ENCODE peak calls at places on chromosomes 16 and 17, in eight cellular contexts. One of them, this sample, is unnamed.

GRCh38 chr17:75338335-75338734 is 49.1 kb upstream of the SLC25A19 start:
- DNase-seq in omental fat pad: no peak
- DNase-seq in stomach: no peak
- DNase-seq in lung: no peak
- DNase-seq in endothelial cell: no peak
- DNase-seq in cardiac fibroblast: no peak
- DNase-seq in CD8-positive, alpha-beta T cell: no peak
- DNase-seq in cardiac muscle cell: no peak
- DNase-seq in this sample: no peak

GRCh38 chr17:14712471-14713075 is 411.7 kb downstream of the HS3ST3B1 start:
- DNase-seq in cardiac fibroblast: peak
- DNase-seq in lung: no peak
- DNase-seq in omental fat pad: no peak
- DNase-seq in CD8-positive, alpha-beta T cell: no peak
- DNase-seq in stomach: no peak
- DNase-seq in cardiac muscle cell: peak
- DNase-seq in endothelial cell: no peak
- DNase-seq in this sample: no peak

GRCh38 chr17:2263183-2263954 is 40.2 kb downstream of the SMG6 start:
- DNase-seq in stomach: no peak
- DNase-seq in cardiac fibroblast: peak
- DNase-seq in CD8-positive, alpha-beta T cell: no peak
- DNase-seq in cardiac muscle cell: no peak
- DNase-seq in omental fat pad: no peak
- DNase-seq in lung: no peak
- DNase-seq in endothelial cell: no peak
- DNase-seq in this sample: no peak

GRCh38 chr16:391885-392335 is 5.1 kb upstream of the NME4 start:
- DNase-seq in cardiac fibroblast: peak
- DNase-seq in stomach: peak
- DNase-seq in lung: no peak
- DNase-seq in endothelial cell: peak
- DNase-seq in cardiac muscle cell: peak
- DNase-seq in omental fat pad: no peak
- DNase-seq in CD8-positive, alpha-beta T cell: peak
- DNase-seq in this sample: peak

GRCh38 chr16:71540-72341 is 690 bp downstream of the RHBDF1 start:
- DNase-seq in endothelial cell: peak
- DNase-seq in cardiac fibroblast: peak
- DNase-seq in stomach: peak
- DNase-seq in cardiac muscle cell: peak
- DNase-seq in lung: peak
- DNase-seq in omental fat pad: peak
- DNase-seq in CD8-positive, alpha-beta T cell: no peak
- DNase-seq in this sample: no peak

GRCh38 chr17:27456681-27457404 is 595 bp downstream of the KSR1 start:
- DNase-seq in endothelial cell: peak
- DNase-seq in lung: no peak
- DNase-seq in CD8-positive, alpha-beta T cell: no peak
- DNase-seq in cardiac fibroblast: peak
- DNase-seq in stomach: no peak
- DNase-seq in omental fat pad: no peak
- DNase-seq in cardiac muscle cell: no peak
- DNase-seq in this sample: no peak

GRCh38 chr17:8847891-8848290 is 19.6 kb downstream of the PIK3R6 start:
- DNase-seq in cardiac muscle cell: no peak
- DNase-seq in lung: no peak
- DNase-seq in stomach: no peak
- DNase-seq in CD8-positive, alpha-beta T cell: no peak
- DNase-seq in cardiac fibroblast: no peak
- DNase-seq in endothelial cell: no peak
- DNase-seq in omental fat pad: no peak
- DNase-seq in this sample: no peak

GRCh38 chr16:56193951-56194726 is 2.9 kb downstream of the GNAO1 start:
- DNase-seq in cardiac fibroblast: peak
- DNase-seq in CD8-positive, alpha-beta T cell: peak
- DNase-seq in omental fat pad: no peak
- DNase-seq in endothelial cell: peak
- DNase-seq in lung: peak
- DNase-seq in stomach: peak
- DNase-seq in cardiac muscle cell: peak
- DNase-seq in this sample: peak

GRCh38 chr17:48842746-48843145 is 11.9 kb downstream of the CALCOCO2 start:
- DNase-seq in stomach: no peak
- DNase-seq in endothelial cell: no peak
- DNase-seq in cardiac muscle cell: no peak
- DNase-seq in lung: no peak
- DNase-seq in CD8-positive, alpha-beta T cell: no peak
- DNase-seq in cardiac fibroblast: no peak
- DNase-seq in omental fat pad: no peak
- DNase-seq in this sample: no peak

GRCh38 chr17:27203241-27203640 is 90.7 kb upstream of the WSB1 start:
- DNase-seq in endothelial cell: no peak
- DNase-seq in CD8-positive, alpha-beta T cell: no peak
- DNase-seq in cardiac muscle cell: no peak
- DNase-seq in stomach: no peak
- DNase-seq in cardiac fibroblast: no peak
- DNase-seq in lung: no peak
- DNase-seq in omental fat pad: no peak
- DNase-seq in this sample: no peak

GRCh38 chr16:79217375-79218011 is 383.0 kb downstream of the MAF start:
- DNase-seq in CD8-positive, alpha-beta T cell: no peak
- DNase-seq in cardiac muscle cell: no peak
- DNase-seq in endothelial cell: no peak
- DNase-seq in lung: no peak
- DNase-seq in omental fat pad: no peak
- DNase-seq in cardiac fibroblast: no peak
- DNase-seq in stomach: no peak
- DNase-seq in this sample: no peak

GRCh38 chr16:75113046-75113491 is 3.5 kb downstream of the LDHD start:
- DNase-seq in stomach: no peak
- DNase-seq in cardiac fibroblast: no peak
- DNase-seq in cardiac muscle cell: no peak
- DNase-seq in CD8-positive, alpha-beta T cell: no peak
- DNase-seq in omental fat pad: no peak
- DNase-seq in endothelial cell: no peak
- DNase-seq in lung: no peak
- DNase-seq in this sample: no peak

GRCh38 chr16:89107209-89107582 is 13.5 kb downstream of the ACSF3 start:
- DNase-seq in cardiac muscle cell: no peak
- DNase-seq in CD8-positive, alpha-beta T cell: no peak
- DNase-seq in endothelial cell: no peak
- DNase-seq in cardiac fibroblast: no peak
- DNase-seq in stomach: no peak
- DNase-seq in lung: no peak
- DNase-seq in omental fat pad: no peak
- DNase-seq in this sample: no peak

GRCh38 chr16:81357711-81358270 is 43.0 kb downstream of the GAN start:
- DNase-seq in cardiac fibroblast: no peak
- DNase-seq in endothelial cell: no peak
- DNase-seq in omental fat pad: no peak
- DNase-seq in stomach: no peak
- DNase-seq in cardiac muscle cell: no peak
- DNase-seq in CD8-positive, alpha-beta T cell: no peak
- DNase-seq in lung: no peak
- DNase-seq in this sample: no peak

GRCh38 chr17:55580596-55581133 is 69.4 kb upstream of the SMIM36 start:
- DNase-seq in cardiac muscle cell: no peak
- DNase-seq in lung: no peak
- DNase-seq in omental fat pad: no peak
- DNase-seq in endothelial cell: no peak
- DNase-seq in stomach: no peak
- DNase-seq in cardiac fibroblast: no peak
- DNase-seq in CD8-positive, alpha-beta T cell: no peak
- DNase-seq in this sample: peak

GRCh38 chr17:40956401-40957254 is 10.1 kb downstream of the KRT39 start:
- DNase-seq in omental fat pad: no peak
- DNase-seq in endothelial cell: no peak
- DNase-seq in cardiac muscle cell: peak
- DNase-seq in stomach: no peak
- DNase-seq in cardiac fibroblast: peak
- DNase-seq in CD8-positive, alpha-beta T cell: no peak
- DNase-seq in lung: no peak
- DNase-seq in this sample: no peak

GRCh38 chr17:42920922-42921321 is 20.3 kb downstream of the G6PC1 start:
- DNase-seq in cardiac fibroblast: peak
- DNase-seq in stomach: peak
- DNase-seq in endothelial cell: no peak
- DNase-seq in lung: peak
- DNase-seq in CD8-positive, alpha-beta T cell: no peak
- DNase-seq in cardiac muscle cell: peak
- DNase-seq in omental fat pad: no peak
- DNase-seq in this sample: no peak

GRCh38 chr16:56988161-56988947 is 1.0 kb upstream of the NLRC5 start:
- DNase-seq in cardiac fibroblast: no peak
- DNase-seq in CD8-positive, alpha-beta T cell: no peak
- DNase-seq in lung: no peak
- DNase-seq in stomach: no peak
- DNase-seq in omental fat pad: no peak
- DNase-seq in cardiac muscle cell: peak
- DNase-seq in endothelial cell: no peak
- DNase-seq in this sample: no peak

GRCh38 chr16:89143201-89143741 is 28.3 kb upstream of the CDH15 start:
- DNase-seq in lung: no peak
- DNase-seq in omental fat pad: no peak
- DNase-seq in endothelial cell: no peak
- DNase-seq in CD8-positive, alpha-beta T cell: no peak
- DNase-seq in stomach: no peak
- DNase-seq in cardiac fibroblast: no peak
- DNase-seq in cardiac muscle cell: no peak
- DNase-seq in this sample: no peak

GRCh38 chr17:71628306-71628705 is 492.5 kb upstream of the SOX9 start:
- DNase-seq in CD8-positive, alpha-beta T cell: no peak
- DNase-seq in stomach: no peak
- DNase-seq in omental fat pad: no peak
- DNase-seq in lung: no peak
- DNase-seq in cardiac fibroblast: no peak
- DNase-seq in endothelial cell: no peak
- DNase-seq in cardiac muscle cell: no peak
- DNase-seq in this sample: no peak

GRCh38 chr17:44279586-44280344 is 11.8 kb upstream of the SLC4A1 start:
- DNase-seq in CD8-positive, alpha-beta T cell: no peak
- DNase-seq in cardiac fibroblast: peak
- DNase-seq in stomach: peak
- DNase-seq in cardiac muscle cell: peak
- DNase-seq in endothelial cell: peak
- DNase-seq in lung: peak
- DNase-seq in omental fat pad: no peak
- DNase-seq in this sample: peak

GRCh38 chr16:67910162-67910561 is 17.1 kb downstream of the PSKH1 start:
- DNase-seq in cardiac muscle cell: peak
- DNase-seq in lung: no peak
- DNase-seq in omental fat pad: no peak
- DNase-seq in cardiac fibroblast: peak
- DNase-seq in endothelial cell: no peak
- DNase-seq in CD8-positive, alpha-beta T cell: no peak
- DNase-seq in stomach: no peak
- DNase-seq in this sample: no peak

GRCh38 chr17:79466562-79467350 is 144.1 kb downstream of the RBFOX3 start:
- DNase-seq in CD8-positive, alpha-beta T cell: no peak
- DNase-seq in stomach: no peak
- DNase-seq in endothelial cell: no peak
- DNase-seq in lung: no peak
- DNase-seq in cardiac muscle cell: no peak
- DNase-seq in cardiac fibroblast: no peak
- DNase-seq in omental fat pad: no peak
- DNase-seq in this sample: no peak
- TF ChIP-seq CTCF in CD8-positive, alpha-beta T cell: no peak
- TF ChIP-seq CTCF in stomach: no peak
- TF ChIP-seq CTCF in endothelial cell: no peak
- TF ChIP-seq CTCF in lung: no peak
- TF ChIP-seq CTCF in cardiac muscle cell: no peak
- TF ChIP-seq CTCF in cardiac fibroblast: no peak
- TF ChIP-seq CTCF in omental fat pad: no peak
- TF ChIP-seq CTCF in this sample: no peak

GRCh38 chr16:86221085-86221484 is 289.2 kb upstream of the FOXF1 start:
- DNase-seq in lung: no peak
- DNase-seq in cardiac muscle cell: no peak
- DNase-seq in CD8-positive, alpha-beta T cell: no peak
- DNase-seq in stomach: peak
- DNase-seq in omental fat pad: no peak
- DNase-seq in endothelial cell: no peak
- DNase-seq in cardiac fibroblast: peak
- DNase-seq in this sample: no peak
- TF ChIP-seq CTCF in lung: no peak
- TF ChIP-seq CTCF in cardiac muscle cell: no peak
- TF ChIP-seq CTCF in CD8-positive, alpha-beta T cell: no peak
- TF ChIP-seq CTCF in stomach: no peak
- TF ChIP-seq CTCF in omental fat pad: no peak
- TF ChIP-seq CTCF in endothelial cell: no peak
- TF ChIP-seq CTCF in cardiac fibroblast: no peak
- TF ChIP-seq CTCF in this sample: no peak

GRCh38 chr16:76885776-76886175 is 305.2 kb upstream of the MON1B start:
- DNase-seq in cardiac muscle cell: no peak
- DNase-seq in stomach: no peak
- DNase-seq in CD8-positive, alpha-beta T cell: no peak
- DNase-seq in cardiac fibroblast: no peak
- DNase-seq in endothelial cell: no peak
- DNase-seq in lung: no peak
- DNase-seq in omental fat pad: no peak
- DNase-seq in this sample: no peak

GRCh38 chr16:76879420-76879819 is 311.6 kb upstream of the MON1B start:
- DNase-seq in cardiac fibroblast: no peak
- DNase-seq in omental fat pad: no peak
- DNase-seq in stomach: no peak
- DNase-seq in CD8-positive, alpha-beta T cell: no peak
- DNase-seq in cardiac muscle cell: no peak
- DNase-seq in lung: no peak
- DNase-seq in endothelial cell: no peak
- DNase-seq in this sample: no peak

DNA sequence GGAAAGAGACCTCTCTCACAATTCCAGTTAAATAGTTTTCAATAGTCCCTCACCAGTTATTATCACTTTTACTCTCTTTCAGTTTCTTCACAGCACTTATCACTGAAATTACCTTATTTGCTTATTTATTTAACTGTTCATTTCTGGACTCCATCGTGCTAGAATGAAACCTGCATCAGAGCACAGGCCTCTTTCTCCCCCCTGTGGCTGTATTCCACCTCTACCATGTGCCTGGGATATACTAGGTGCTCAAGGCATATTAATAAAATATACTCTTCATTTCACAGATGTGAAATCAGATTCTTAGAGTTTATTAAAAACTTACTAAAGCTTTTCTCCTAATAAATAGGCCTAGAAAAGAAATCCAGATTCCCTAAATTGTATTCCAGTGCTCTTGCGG is 308.9 kb upstream of the MON1B start:
- DNase-seq in cardiac fibroblast: no peak
- DNase-seq in omental fat pad: no peak
- DNase-seq in stomach: no peak
- DNase-seq in endothelial cell: no peak
- DNase-seq in lung: no peak
- DNase-seq in cardiac muscle cell: no peak
- DNase-seq in CD8-positive, alpha-beta T cell: no peak
- DNase-seq in this sample: no peak
- TF ChIP-seq CTCF in cardiac fibroblast: no peak
- TF ChIP-seq CTCF in omental fat pad: no peak
- TF ChIP-seq CTCF in stomach: no peak
- TF ChIP-seq CTCF in endothelial cell: no peak
- TF ChIP-seq CTCF in lung: no peak
- TF ChIP-seq CTCF in cardiac muscle cell: no peak
- TF ChIP-seq CTCF in CD8-positive, alpha-beta T cell: no peak
- TF ChIP-seq CTCF in this sample: no peak

GRCh38 chr16:6076631-6077030 is 979.0 kb upstream of the EEF2KMT start:
- DNase-seq in CD8-positive, alpha-beta T cell: no peak
- DNase-seq in cardiac muscle cell: no peak
- DNase-seq in cardiac fibroblast: no peak
- DNase-seq in stomach: no peak
- DNase-seq in omental fat pad: no peak
- DNase-seq in lung: no peak
- DNase-seq in endothelial cell: no peak
- DNase-seq in this sample: no peak

GRCh38 chr16:6081320-6081976 is 983.9 kb upstream of the EEF2KMT start:
- DNase-seq in endothelial cell: peak
- DNase-seq in cardiac muscle cell: no peak
- DNase-seq in stomach: no peak
- DNase-seq in lung: peak
- DNase-seq in omental fat pad: no peak
- DNase-seq in CD8-positive, alpha-beta T cell: no peak
- DNase-seq in cardiac fibroblast: no peak
- DNase-seq in this sample: peak
- TF ChIP-seq CTCF in endothelial cell: peak
- TF ChIP-seq CTCF in cardiac muscle cell: peak
- TF ChIP-seq CTCF in stomach: no peak
- TF ChIP-seq CTCF in lung: peak
- TF ChIP-seq CTCF in omental fat pad: no peak
- TF ChIP-seq CTCF in CD8-positive, alpha-beta T cell: no peak
- TF ChIP-seq CTCF in cardiac fibroblast: peak
- TF ChIP-seq CTCF in this sample: peak

This sample was measured in GM13976.